ENCODE peak calls at places on chromosomes 1 and 21, in four cellular contexts. N is A549, B is astrocyte of the spinal cord, C is iPS DF 6.9. X is an unnamed sample.

GRCh38 chr1:225847610-225848009 is 34.6 kb downstream of the TMEM63A start:
- DNase-seq in N (no peak), B (no peak), C (no peak), X (peak)

GRCh38 chr1:223410036-223410435 is 16.8 kb downstream of the CCDC185 start:
- DNase-seq in N (no peak), B (no peak), C (no peak), X (no peak)

GRCh38 chr1:241081473-241081872 is 275.5 kb downstream of the RGS7 start:
- DNase-seq in N (no peak), B (peak), C (no peak), X (no peak)

GRCh38 chr1:167776151-167776550 is 54.4 kb downstream of the MPZL1 start:
- DNase-seq in N (no peak), B (peak), C (no peak), X (no peak)

GRCh38 chr1:155208406-155208655 is 164 bp upstream of the MTX1 start:
- DNase-seq in N (no peak), B (no peak), C (no peak), X (no peak)

GRCh38 chr1:115409853-115410150 is 71.8 kb upstream of the NGF start:
- DNase-seq in N (no peak), B (no peak), C (no peak), X (no peak)

GRCh38 chr1:32828341-32828740 is 10.9 kb downstream of the S100PBP start:
- DNase-seq in N (no peak), B (peak), C (no peak), X (no peak)

GRCh38 chr1:74728736-74729135 is 4.1 kb downstream of the CRYZ start:
- DNase-seq in N (no peak), B (no peak), C (no peak), X (no peak)

GRCh38 chr1:179709841-179710329 is 33.2 kb upstream of the FAM163A start:
- DNase-seq in N (no peak), B (peak), C (no peak), X (no peak)

GRCh38 chr1:203188686-203189232 is 2.3 kb upstream of the CHI3L1 start:
- DNase-seq in N (no peak), B (no peak), C (no peak), X (peak)

GRCh38 chr1:2073382-2074230 is 23.4 kb downstream of the PRKCZ start:
- DNase-seq in N (no peak), B (peak), C (no peak), X (no peak)

GRCh38 chr1:54800899-54801759 is at the start of gene TTC22:
- DNase-seq in N (no peak), B (no peak), C (no peak), X (no peak)

GRCh38 chr1:184905601-184906322 is 68.5 kb downstream of the NIBAN1 start:
- DNase-seq in N (no peak), B (no peak), C (no peak), X (peak)

GRCh38 chr1:87804128-87804527 is 475.4 kb downstream of the LMO4 start:
- DNase-seq in N (no peak), B (no peak), C (no peak), X (no peak)

GRCh38 chr1:179230251-179230650 is 774 bp upstream of the ABL2 start:
- DNase-seq in N (no peak), B (peak), C (no peak), X (no peak)

GRCh38 chr1:77680173-77680572 is 2.3 kb downstream of the ZZZ3 start:
- DNase-seq in N (no peak), B (no peak), C (no peak), X (no peak)

GRCh38 chr1:22704440-22705067 is 6.1 kb upstream of the EPHB2 start:
- DNase-seq in N (peak), B (peak), C (peak), X (no peak)

GRCh38 chr1:58402444-58402843 is 144.1 kb downstream of the OMA1 start:
- DNase-seq in N (no peak), B (no peak), C (no peak), X (no peak)

GRCh38 chr1:117843791-117844190 is 85.6 kb downstream of the GDAP2 start:
- DNase-seq in N (no peak), B (peak), C (no peak), X (no peak)

GRCh38 chr1:22018583-22019559 is 17.4 kb downstream of the CELA3A start:
- DNase-seq in N (no peak), B (peak), C (no peak), X (no peak)

GRCh38 chr1:32361674-32362473 is 411 bp downstream of the FAM229A start:
- DNase-seq in N (no peak), B (no peak), C (no peak), X (no peak)

GRCh38 chr1:222040163-222040900 is 298.4 kb upstream of the DUSP10 start:
- DNase-seq in N (no peak), B (no peak), C (no peak), X (no peak)

DNA sequence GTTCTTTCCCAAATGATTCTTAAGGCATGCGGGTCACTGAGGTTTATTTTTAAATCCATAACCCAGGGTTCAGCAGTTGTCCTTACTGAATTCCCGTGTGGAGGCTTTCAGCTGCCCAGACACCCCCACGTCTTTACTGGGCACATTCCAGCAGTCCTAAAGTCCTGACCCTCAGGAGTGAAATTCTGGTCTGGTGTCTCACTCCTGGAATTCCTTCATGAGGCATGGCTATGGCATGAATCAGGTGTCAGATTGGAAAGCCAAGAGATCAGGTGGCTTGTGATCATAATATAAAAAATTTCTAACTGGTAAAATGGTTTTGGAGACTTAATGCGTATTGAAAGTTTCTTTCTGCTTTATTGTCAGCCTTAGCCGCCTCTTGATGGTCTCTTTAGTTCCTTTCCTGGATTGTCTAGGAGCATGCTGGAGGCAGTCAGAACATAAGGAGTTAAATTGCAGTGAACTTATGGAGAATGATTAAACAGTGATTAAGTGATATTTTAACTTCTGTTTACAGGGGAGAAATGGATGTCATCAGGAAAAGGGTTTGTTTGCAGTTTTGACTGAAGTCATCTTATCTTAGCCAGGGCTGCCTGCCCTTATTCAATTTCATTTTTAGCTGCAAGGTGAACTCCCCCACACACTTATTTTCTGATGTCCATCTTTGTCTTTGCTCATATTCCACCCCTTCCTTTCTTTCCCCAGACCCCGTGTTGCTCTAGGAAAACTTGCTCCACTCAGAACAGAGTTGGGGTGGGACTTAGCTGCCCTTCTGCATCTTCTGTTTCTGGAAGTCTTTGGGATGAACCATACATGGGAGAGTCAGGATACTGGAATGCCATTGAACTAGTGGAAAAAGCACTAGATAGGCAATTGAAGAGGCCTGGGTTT is 25.7 kb upstream of the MACF1 start:
- DNase-seq in N (peak), B (peak), C (no peak), X (no peak)
- H3K4me3 ChIP-seq in N (no peak), B (no peak), C (no peak), X (no peak)

DNA sequence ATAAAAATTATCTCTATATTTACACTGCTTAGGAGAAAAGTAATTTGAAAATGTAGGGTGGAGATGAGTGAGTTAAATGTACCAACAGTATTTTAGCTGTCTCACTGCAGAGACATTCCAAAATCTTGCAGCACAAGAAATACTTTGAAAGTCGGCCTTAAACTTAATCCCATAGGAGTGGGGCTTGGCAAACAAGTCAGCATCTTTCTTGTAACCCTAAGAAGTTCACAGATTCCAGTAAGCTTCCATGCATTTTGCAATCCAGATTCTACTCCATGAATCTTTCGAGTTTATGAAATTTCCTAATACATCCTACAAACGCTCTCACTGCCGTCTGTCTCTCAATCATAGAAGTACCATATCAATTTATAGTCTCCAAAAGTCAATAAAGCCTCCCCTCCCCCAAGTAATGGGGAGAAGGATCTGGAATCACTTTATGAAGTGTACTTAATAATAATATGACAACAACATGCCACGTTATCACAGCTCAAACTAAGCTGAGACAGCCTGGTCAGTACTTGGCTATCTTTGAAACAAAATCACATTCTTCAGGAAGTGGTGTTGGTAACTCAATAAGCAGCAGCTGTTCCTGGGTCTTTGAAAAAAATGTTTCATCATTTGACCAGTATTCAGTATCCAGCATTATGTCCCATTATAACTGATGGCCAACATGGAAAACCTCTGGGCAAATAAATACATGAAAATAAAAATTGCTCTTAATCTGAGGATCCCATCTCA is 317.4 kb upstream of the RUNX1 start:
- DNase-seq in N (no peak), B (peak), C (no peak), X (no peak)
- H3K4me3 ChIP-seq in N (no peak), B (no peak), C (no peak), X (no peak)

GRCh38 chr1:44806025-44806703 is 987 bp downstream of the DYNLT4 start:
- DNase-seq in N (no peak), B (no peak), C (no peak), X (no peak)

GRCh38 chr1:44808063-44808937 is at the start of gene BTBD19:
- DNase-seq in N (no peak), B (peak), C (no peak), X (no peak)

GRCh38 chr1:44807364-44808062 is 362 bp upstream of the DYNLT4 start:
- DNase-seq in N (peak), B (peak), C (no peak), X (peak)

GRCh38 chr1:44805311-44806024 is 1.7 kb downstream of the DYNLT4 start:
- DNase-seq in N (no peak), B (no peak), C (no peak), X (no peak)

DNA sequence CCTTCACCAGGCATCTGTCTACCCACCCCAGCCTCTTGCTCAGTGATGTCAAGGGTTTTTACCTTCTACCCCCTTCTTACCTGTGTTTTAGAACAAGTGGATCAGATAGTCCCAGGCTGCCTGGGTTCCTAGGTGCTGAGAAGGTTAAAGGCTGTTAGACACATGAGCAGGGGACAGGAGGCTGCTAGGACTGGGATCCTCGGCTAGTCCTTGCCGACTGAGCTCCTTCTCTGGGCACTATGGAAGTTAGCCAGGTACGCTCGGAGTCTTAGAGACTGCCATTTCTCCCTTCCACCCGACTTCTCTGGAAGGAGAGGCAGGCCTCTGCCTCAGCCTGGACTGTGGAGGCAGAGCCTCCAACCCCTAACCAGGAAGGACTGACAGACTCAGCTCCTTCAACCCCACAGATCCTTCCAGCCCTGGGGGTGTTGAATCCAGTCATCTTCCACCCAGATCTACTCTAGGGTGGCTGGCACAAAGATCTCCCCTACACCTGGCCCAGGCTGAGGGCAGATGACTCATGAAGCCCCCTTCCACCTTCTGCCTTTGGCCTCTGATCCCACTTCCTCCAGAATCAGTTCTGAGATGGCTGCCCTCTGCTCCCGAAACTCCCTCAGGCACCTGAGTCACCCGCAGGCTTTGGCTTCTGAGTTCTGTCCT is at the start of gene DYNLT4:
- DNase-seq in N (no peak), B (no peak), C (no peak), X (no peak)
- H3K4me3 ChIP-seq in N (peak), B (peak), C (no peak), X (no peak)

DNA sequence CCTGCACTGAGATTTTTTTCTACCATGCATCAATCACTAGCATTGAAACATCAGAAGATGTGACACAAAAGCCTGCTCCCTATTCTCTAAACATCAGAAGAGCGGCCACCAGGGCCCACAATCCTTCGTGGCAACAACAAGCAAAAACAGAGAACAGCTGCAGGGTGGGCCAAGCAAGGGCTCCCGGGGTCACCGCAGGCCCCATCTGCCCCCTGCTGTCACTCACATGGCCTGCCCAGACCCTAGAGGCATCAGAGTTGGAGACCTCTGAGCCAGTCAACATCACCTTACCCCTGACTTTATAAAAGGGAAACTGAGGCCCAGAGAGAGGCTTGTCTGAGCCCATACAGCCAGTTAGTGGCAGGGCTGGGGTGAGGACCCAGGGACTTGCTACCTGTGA is 1.8 kb downstream of the LAPTM5 start:
- DNase-seq in N (no peak), B (no peak), C (no peak), X (no peak)
- H3K4me3 ChIP-seq in N (no peak), B (no peak), C (no peak), X (no peak)

DNA sequence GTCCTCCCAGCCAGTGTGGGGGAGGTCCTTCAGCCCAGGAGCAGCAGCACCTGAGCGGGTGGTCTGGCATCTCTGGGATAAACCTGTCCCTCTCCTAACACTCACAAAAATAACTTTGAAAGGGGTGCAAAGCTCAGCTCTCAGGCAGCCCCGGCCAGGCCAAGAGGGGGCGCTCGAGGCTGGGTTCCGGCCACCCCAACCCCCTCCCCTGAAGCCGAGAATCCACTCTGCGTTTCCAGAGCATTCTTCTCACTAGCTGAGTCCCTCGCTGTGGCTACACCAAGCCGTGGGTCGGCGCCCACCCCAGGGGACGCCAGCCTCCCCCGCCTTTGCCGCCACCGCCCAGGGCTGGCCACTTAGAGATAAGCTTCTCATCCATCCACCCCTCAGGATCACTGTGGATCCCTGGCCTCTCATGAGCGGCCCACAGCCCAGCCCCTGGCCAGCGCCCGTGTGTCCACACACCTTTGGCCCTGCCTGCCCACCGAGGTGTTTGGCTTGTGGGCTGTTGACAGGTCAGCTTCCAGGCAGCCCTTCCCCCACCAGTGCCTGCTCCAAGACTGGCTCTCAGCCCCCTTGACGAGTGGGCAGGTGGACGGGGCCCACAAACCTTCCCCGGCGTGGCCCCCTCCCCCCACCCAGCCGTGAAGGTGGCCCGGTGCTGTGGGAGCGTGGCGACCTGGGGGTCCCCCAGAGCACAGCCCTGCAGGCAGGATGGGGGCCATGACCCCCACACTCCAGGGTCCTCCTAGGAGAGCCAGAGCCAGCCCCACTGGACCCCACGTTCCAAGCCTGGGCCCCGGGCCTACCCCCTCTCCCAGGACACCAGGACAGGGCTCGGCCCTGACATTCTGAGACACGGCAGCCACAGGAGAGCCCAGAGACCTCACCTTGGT is 1.9 kb downstream of the FTCD start:
- DNase-seq in N (peak), B (no peak), C (peak), X (no peak)
- H3K4me3 ChIP-seq in N (no peak), B (no peak), C (no peak), X (no peak)